ENCODE peak calls at places on chromosomes 7 and 10, in six cellular contexts. One of them, this sample, is unnamed.

GRCh38 chr7:147265528-147265927 is 1148.9 kb downstream of the CNTNAP2 start:
- DNase-seq in sigmoid colon: no peak
- DNase-seq in heart right ventricle: no peak
- DNase-seq in Peyer's patch: no peak
- DNase-seq in heart left ventricle: no peak
- DNase-seq in mesothelial cell of epicardium: no peak
- DNase-seq in this sample: no peak

GRCh38 chr10:68647928-68648327 is 73.1 kb upstream of the CCAR1 start:
- DNase-seq in sigmoid colon: no peak
- DNase-seq in heart right ventricle: no peak
- DNase-seq in Peyer's patch: no peak
- DNase-seq in heart left ventricle: no peak
- DNase-seq in mesothelial cell of epicardium: no peak
- DNase-seq in this sample: no peak

GRCh38 chr7:155378959-155379871 is 78.7 kb upstream of the EN2 start:
- DNase-seq in sigmoid colon: no peak
- DNase-seq in heart right ventricle: no peak
- DNase-seq in Peyer's patch: no peak
- DNase-seq in heart left ventricle: no peak
- DNase-seq in mesothelial cell of epicardium: no peak
- DNase-seq in this sample: no peak

GRCh38 chr10:29177266-29177832 is 111.5 kb upstream of the LYZL1 start:
- DNase-seq in sigmoid colon: no peak
- DNase-seq in heart right ventricle: no peak
- DNase-seq in Peyer's patch: no peak
- DNase-seq in heart left ventricle: no peak
- DNase-seq in mesothelial cell of epicardium: no peak
- DNase-seq in this sample: no peak

GRCh38 chr10:60042262-60042661 is 135.9 kb upstream of the CCDC6 start:
- DNase-seq in sigmoid colon: no peak
- DNase-seq in heart right ventricle: no peak
- DNase-seq in Peyer's patch: no peak
- DNase-seq in heart left ventricle: no peak
- DNase-seq in mesothelial cell of epicardium: no peak
- DNase-seq in this sample: no peak

GRCh38 chr10:71268751-71269150 is 50.3 kb upstream of the SLC29A3 start:
- DNase-seq in sigmoid colon: no peak
- DNase-seq in heart right ventricle: peak; percentile 66
- DNase-seq in Peyer's patch: no peak
- DNase-seq in heart left ventricle: peak; percentile 70
- DNase-seq in mesothelial cell of epicardium: no peak
- DNase-seq in this sample: no peak

GRCh38 chr10:80530251-80530650 is 7.5 kb upstream of the SH2D4B start:
- DNase-seq in sigmoid colon: no peak
- DNase-seq in heart right ventricle: peak; percentile 36
- DNase-seq in Peyer's patch: no peak
- DNase-seq in heart left ventricle: no peak
- DNase-seq in mesothelial cell of epicardium: no peak
- DNase-seq in this sample: no peak

GRCh38 chr10:11875499-11876281 is 52.5 kb downstream of the PROSER2 start:
- DNase-seq in sigmoid colon: peak; percentile 83
- DNase-seq in heart right ventricle: peak; percentile 72
- DNase-seq in Peyer's patch: no peak
- DNase-seq in heart left ventricle: peak; percentile 69
- DNase-seq in mesothelial cell of epicardium: peak; percentile 64
- DNase-seq in this sample: peak; percentile 72

GRCh38 chr10:12717981-12718707 is 283.4 kb downstream of the CCDC3 start:
- DNase-seq in sigmoid colon: no peak
- DNase-seq in heart right ventricle: no peak
- DNase-seq in Peyer's patch: no peak
- DNase-seq in heart left ventricle: no peak
- DNase-seq in mesothelial cell of epicardium: no peak
- DNase-seq in this sample: no peak

GRCh38 chr10:24310104-24310503 is 101.2 kb downstream of the KIAA1217 start:
- DNase-seq in sigmoid colon: no peak
- DNase-seq in heart right ventricle: no peak
- DNase-seq in Peyer's patch: no peak
- DNase-seq in heart left ventricle: no peak
- DNase-seq in mesothelial cell of epicardium: no peak
- DNase-seq in this sample: no peak

GRCh38 chr7:81664304-81664703 is 105.5 kb downstream of the HGF start:
- DNase-seq in sigmoid colon: no peak
- DNase-seq in heart right ventricle: no peak
- DNase-seq in Peyer's patch: no peak
- DNase-seq in heart left ventricle: no peak
- DNase-seq in mesothelial cell of epicardium: no peak
- DNase-seq in this sample: no peak

GRCh38 chr7:44486693-44487092 is 3.8 kb downstream of the NUDCD3 start:
- DNase-seq in sigmoid colon: no peak
- DNase-seq in heart right ventricle: no peak
- DNase-seq in Peyer's patch: no peak
- DNase-seq in heart left ventricle: no peak
- DNase-seq in mesothelial cell of epicardium: no peak
- DNase-seq in this sample: no peak

DNA sequence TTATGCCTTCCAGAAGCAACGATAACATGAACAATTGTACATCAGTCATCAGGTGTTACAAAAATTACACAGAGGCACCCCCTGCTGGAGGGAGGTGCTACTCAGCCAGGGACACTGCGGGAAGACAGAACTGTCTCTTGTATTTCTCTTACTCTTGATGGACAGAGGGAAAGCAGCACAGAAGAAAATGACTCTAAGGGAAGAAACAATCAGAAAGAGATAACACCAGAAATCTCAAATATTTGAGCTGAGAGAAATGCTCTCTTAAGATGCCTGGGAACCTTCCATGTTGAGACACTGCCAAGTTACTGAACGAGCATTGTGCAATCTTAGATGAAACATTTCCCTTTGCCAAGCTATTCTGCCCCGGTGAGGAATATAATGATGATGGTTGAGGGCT is 227.6 kb upstream of the NPSR1 start:
- DNase-seq in sigmoid colon: no peak
- DNase-seq in heart right ventricle: peak; percentile 23
- DNase-seq in Peyer's patch: no peak
- DNase-seq in heart left ventricle: no peak
- DNase-seq in mesothelial cell of epicardium: no peak
- DNase-seq in this sample: no peak
- TF ChIP-seq CTCF in sigmoid colon: no peak
- TF ChIP-seq CTCF in heart right ventricle: peak; percentile 35
- TF ChIP-seq CTCF in Peyer's patch: no peak
- TF ChIP-seq CTCF in heart left ventricle: peak; percentile 45
- TF ChIP-seq CTCF in mesothelial cell of epicardium: no peak
- TF ChIP-seq CTCF in this sample: no peak

GRCh38 chr10:65952086-65952485 is 973.8 kb upstream of the LRRTM3 start:
- DNase-seq in sigmoid colon: no peak
- DNase-seq in heart right ventricle: no peak
- DNase-seq in Peyer's patch: no peak
- DNase-seq in heart left ventricle: no peak
- DNase-seq in mesothelial cell of epicardium: no peak
- DNase-seq in this sample: no peak
- TF ChIP-seq CTCF in sigmoid colon: no peak
- TF ChIP-seq CTCF in heart right ventricle: no peak
- TF ChIP-seq CTCF in Peyer's patch: no peak
- TF ChIP-seq CTCF in heart left ventricle: no peak
- TF ChIP-seq CTCF in mesothelial cell of epicardium: no peak
- TF ChIP-seq CTCF in this sample: no peak

GRCh38 chr10:116787018-116787674 is 44.8 kb upstream of the HSPA12A start:
- DNase-seq in sigmoid colon: no peak
- DNase-seq in heart right ventricle: no peak
- DNase-seq in Peyer's patch: no peak
- DNase-seq in heart left ventricle: no peak
- DNase-seq in mesothelial cell of epicardium: no peak
- DNase-seq in this sample: no peak

GRCh38 chr10:116785867-116786266 is 43.5 kb upstream of the HSPA12A start:
- DNase-seq in sigmoid colon: no peak
- DNase-seq in heart right ventricle: no peak
- DNase-seq in Peyer's patch: no peak
- DNase-seq in heart left ventricle: no peak
- DNase-seq in mesothelial cell of epicardium: no peak
- DNase-seq in this sample: no peak

GRCh38 chr10:116785282-116785681 is 42.9 kb upstream of the HSPA12A start:
- DNase-seq in sigmoid colon: no peak
- DNase-seq in heart right ventricle: no peak
- DNase-seq in Peyer's patch: no peak
- DNase-seq in heart left ventricle: no peak
- DNase-seq in mesothelial cell of epicardium: no peak
- DNase-seq in this sample: no peak

GRCh38 chr10:116784651-116785050 is 42.3 kb upstream of the HSPA12A start:
- DNase-seq in sigmoid colon: no peak
- DNase-seq in heart right ventricle: no peak
- DNase-seq in Peyer's patch: no peak
- DNase-seq in heart left ventricle: no peak
- DNase-seq in mesothelial cell of epicardium: no peak
- DNase-seq in this sample: no peak

GRCh38 chr10:116787893-116788665 is 45.7 kb upstream of the HSPA12A start:
- DNase-seq in sigmoid colon: peak; percentile 88
- DNase-seq in heart right ventricle: peak; percentile 81
- DNase-seq in Peyer's patch: peak; percentile 63
- DNase-seq in heart left ventricle: peak; percentile 81
- DNase-seq in mesothelial cell of epicardium: peak; percentile 95
- DNase-seq in this sample: peak; percentile 72
- TF ChIP-seq CTCF in sigmoid colon: peak; percentile 100
- TF ChIP-seq CTCF in heart right ventricle: peak; percentile 100
- TF ChIP-seq CTCF in Peyer's patch: peak; percentile 98
- TF ChIP-seq CTCF in heart left ventricle: peak; percentile 99
- TF ChIP-seq CTCF in mesothelial cell of epicardium: peak; percentile 100
- TF ChIP-seq CTCF in this sample: peak; percentile 96

DNA sequence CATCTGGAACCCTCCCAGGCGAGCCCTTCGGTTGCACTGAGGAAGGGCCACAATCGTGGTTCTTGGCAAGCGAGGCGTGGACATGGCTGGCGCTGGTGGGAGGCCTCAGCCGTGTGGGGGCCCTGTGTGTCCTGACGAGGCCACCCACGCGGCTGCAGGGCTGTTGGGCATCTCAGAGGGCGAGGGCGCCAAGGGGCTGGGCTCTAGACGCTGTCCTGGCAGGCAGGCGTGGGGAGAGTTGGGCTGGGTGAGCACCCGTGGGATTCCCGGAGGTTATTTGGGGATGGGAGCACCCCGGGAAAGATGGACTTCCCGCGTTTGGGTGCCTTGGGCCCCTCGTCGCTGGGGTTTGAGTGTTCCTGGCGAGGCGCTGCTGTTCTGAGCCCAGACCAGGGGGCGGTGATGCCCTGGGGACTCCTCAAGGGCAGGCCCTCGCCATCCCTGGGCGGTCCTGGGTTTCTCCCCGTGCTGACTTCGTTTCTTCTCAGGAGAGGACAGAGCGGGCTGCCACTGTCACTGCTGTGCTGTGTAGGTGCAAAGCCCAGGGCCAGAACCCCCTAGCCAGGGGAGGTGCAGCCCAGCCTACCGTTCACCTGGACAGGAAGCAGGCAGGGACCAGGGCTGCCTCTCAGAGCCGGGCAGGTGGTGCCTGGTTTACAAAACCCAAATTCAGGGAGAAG is 87.2 kb downstream of the DNAJB6 start:
- DNase-seq in sigmoid colon: no peak
- DNase-seq in heart right ventricle: no peak
- DNase-seq in Peyer's patch: no peak
- DNase-seq in heart left ventricle: no peak
- DNase-seq in mesothelial cell of epicardium: no peak
- DNase-seq in this sample: no peak
- TF ChIP-seq CTCF in sigmoid colon: no peak
- TF ChIP-seq CTCF in heart right ventricle: no peak
- TF ChIP-seq CTCF in Peyer's patch: no peak
- TF ChIP-seq CTCF in heart left ventricle: no peak
- TF ChIP-seq CTCF in mesothelial cell of epicardium: no peak
- TF ChIP-seq CTCF in this sample: no peak

GRCh38 chr10:96357038-96357620 is 1.7 kb downstream of the OPALIN start:
- DNase-seq in sigmoid colon: no peak
- DNase-seq in heart right ventricle: no peak
- DNase-seq in Peyer's patch: no peak
- DNase-seq in heart left ventricle: no peak
- DNase-seq in mesothelial cell of epicardium: no peak
- DNase-seq in this sample: no peak

GRCh38 chr10:96360766-96361165 is 2.0 kb upstream of the OPALIN start:
- DNase-seq in sigmoid colon: no peak
- DNase-seq in heart right ventricle: no peak
- DNase-seq in Peyer's patch: no peak
- DNase-seq in heart left ventricle: no peak
- DNase-seq in mesothelial cell of epicardium: no peak
- DNase-seq in this sample: no peak

GRCh38 chr10:96359616-96360015 is 814 bp upstream of the OPALIN start:
- DNase-seq in sigmoid colon: no peak
- DNase-seq in heart right ventricle: no peak
- DNase-seq in Peyer's patch: no peak
- DNase-seq in heart left ventricle: no peak
- DNase-seq in mesothelial cell of epicardium: no peak
- DNase-seq in this sample: no peak

GRCh38 chr10:96360331-96360730 is 1.5 kb upstream of the OPALIN start:
- DNase-seq in sigmoid colon: no peak
- DNase-seq in heart right ventricle: no peak
- DNase-seq in Peyer's patch: no peak
- DNase-seq in heart left ventricle: no peak
- DNase-seq in mesothelial cell of epicardium: no peak
- DNase-seq in this sample: no peak

GRCh38 chr10:96358851-96359540 is at the start of gene OPALIN:
- DNase-seq in sigmoid colon: no peak
- DNase-seq in heart right ventricle: no peak
- DNase-seq in Peyer's patch: no peak
- DNase-seq in heart left ventricle: no peak
- DNase-seq in mesothelial cell of epicardium: no peak
- DNase-seq in this sample: no peak
- TF ChIP-seq CTCF in sigmoid colon: no peak
- TF ChIP-seq CTCF in heart right ventricle: no peak
- TF ChIP-seq CTCF in Peyer's patch: no peak
- TF ChIP-seq CTCF in heart left ventricle: no peak
- TF ChIP-seq CTCF in mesothelial cell of epicardium: no peak
- TF ChIP-seq CTCF in this sample: no peak

GRCh38 chr7:132557489-132558044 is 18.7 kb downstream of the PLXNA4 start:
- DNase-seq in sigmoid colon: no peak
- DNase-seq in heart right ventricle: no peak
- DNase-seq in Peyer's patch: no peak
- DNase-seq in heart left ventricle: no peak
- DNase-seq in mesothelial cell of epicardium: no peak
- DNase-seq in this sample: no peak
- TF ChIP-seq CTCF in sigmoid colon: no peak
- TF ChIP-seq CTCF in heart right ventricle: no peak
- TF ChIP-seq CTCF in Peyer's patch: no peak
- TF ChIP-seq CTCF in heart left ventricle: no peak
- TF ChIP-seq CTCF in mesothelial cell of epicardium: no peak
- TF ChIP-seq CTCF in this sample: no peak

GRCh38 chr7:159192013-159192412 is 47.3 kb upstream of the VIPR2 start:
- DNase-seq in sigmoid colon: no peak
- DNase-seq in heart right ventricle: no peak
- DNase-seq in Peyer's patch: no peak
- DNase-seq in heart left ventricle: no peak
- DNase-seq in mesothelial cell of epicardium: no peak
- DNase-seq in this sample: no peak
- TF ChIP-seq CTCF in sigmoid colon: no peak
- TF ChIP-seq CTCF in heart right ventricle: no peak
- TF ChIP-seq CTCF in Peyer's patch: no peak
- TF ChIP-seq CTCF in heart left ventricle: no peak
- TF ChIP-seq CTCF in mesothelial cell of epicardium: no peak
- TF ChIP-seq CTCF in this sample: no peak